ENCODE peak calls at places on chromosomes 7 and 10, in five cellular contexts. I, H, K, P and O are unnamed samples.

GRCh38 chr7:1620835-1621234 is 49.2 kb upstream of the ELFN1 start:
- DNase-seq in K (no peak), H (no peak), I (no peak), P (no peak), O (no peak)

GRCh38 chr10:113842171-113842570 is 11.7 kb downstream of the DCLRE1A start:
- DNase-seq in I (no peak), K (no peak), P (no peak), H (no peak), O (no peak)

GRCh38 chr7:132270517-132270916 is 305.8 kb downstream of the PLXNA4 start:
- DNase-seq in I (no peak), H (peak), P (peak), K (no peak), O (no peak)

GRCh38 chr10:24617771-24618396 is 105.8 kb downstream of the ARHGAP21 start:
- DNase-seq in I (peak), H (peak), P (peak), K (no peak), O (no peak)

GRCh38 chr10:126062132-126063032 is 166.0 kb downstream of the FANK1 start:
- DNase-seq in H (peak), K (peak), P (peak), I (no peak), O (peak)

GRCh38 chr7:24388212-24388611 is 104.2 kb downstream of the NPY start:
- DNase-seq in P (no peak), I (no peak), K (no peak), H (no peak), O (no peak)

GRCh38 chr10:5461914-5462840 is 37.2 kb downstream of the CALML5 start:
- DNase-seq in K (no peak), I (no peak), H (no peak), P (no peak), O (no peak)

GRCh38 chr7:149776305-149776704 is 2.9 kb upstream of the ZNF467 start:
- DNase-seq in P (peak), K (no peak), H (no peak), I (no peak), O (no peak)

GRCh38 chr7:158957921-158958471 is 101.6 kb downstream of the DYNC2I1 start:
- DNase-seq in H (no peak), P (peak), I (peak), K (no peak), O (peak)

GRCh38 chr7:132066776-132067175 is 509.5 kb downstream of the PLXNA4 start:
- DNase-seq in H (peak), P (no peak), I (no peak), K (no peak), O (no peak)

GRCh38 chr7:23539494-23539907 is 7.7 kb upstream of the TRA2A start:
- DNase-seq in H (no peak), P (no peak), K (no peak), I (peak), O (no peak)

GRCh38 chr10:43133196-43133808 is 4.9 kb upstream of the CSGALNACT2 start:
- DNase-seq in P (no peak), H (no peak), K (no peak), I (no peak), O (no peak)

GRCh38 chr10:113585949-113586348 is 33.1 kb downstream of the HABP2 start:
- DNase-seq in H (no peak), I (no peak), K (no peak), P (peak), O (no peak)

GRCh38 chr7:24024276-24024675 is 259.7 kb upstream of the NPY start:
- DNase-seq in P (no peak), I (no peak), K (no peak), H (peak), O (no peak)

GRCh38 chr7:1646957-1647891 is 22.9 kb upstream of the ELFN1 start:
- DNase-seq in P (no peak), I (no peak), H (peak), K (no peak), O (no peak)

GRCh38 chr10:20874261-20874660 is 22.9 kb downstream of the NEBL start:
- DNase-seq in I (no peak), H (no peak), P (no peak), K (no peak), O (no peak)

GRCh38 chr10:20879136-20879535 is 18.0 kb downstream of the NEBL start:
- DNase-seq in K (no peak), H (no peak), P (peak), I (no peak), O (no peak)

GRCh38 chr10:20877986-20878979 is 18.8 kb downstream of the NEBL start:
- DNase-seq in I (no peak), K (no peak), H (peak), P (peak), O (no peak)

GRCh38 chr10:20882091-20882490 is 15.0 kb downstream of the NEBL start:
- DNase-seq in K (no peak), P (no peak), H (no peak), I (no peak), O (no peak)

GRCh38 chr10:20877554-20877953 is 19.6 kb downstream of the NEBL start:
- DNase-seq in P (no peak), H (no peak), I (no peak), K (no peak), O (no peak)
- H3K27ac ChIP-seq in P (peak), H (no peak), I (no peak), K (no peak), O (peak)

GRCh38 chr10:100436255-100436654 is 26.6 kb upstream of the WNT8B start:
- DNase-seq in H (no peak), K (no peak), P (no peak), I (no peak), O (no peak)
- H3K27ac ChIP-seq in H (no peak), K (no peak), P (no peak), I (no peak), O (no peak)

GRCh38 chr7:30913821-30914515 is 2.3 kb downstream of the AQP1 start:
- DNase-seq in H (no peak), I (no peak), K (no peak), P (no peak), O (no peak)
- H3K27ac ChIP-seq in H (peak), I (no peak), K (no peak), P (peak), O (no peak)

DNA sequence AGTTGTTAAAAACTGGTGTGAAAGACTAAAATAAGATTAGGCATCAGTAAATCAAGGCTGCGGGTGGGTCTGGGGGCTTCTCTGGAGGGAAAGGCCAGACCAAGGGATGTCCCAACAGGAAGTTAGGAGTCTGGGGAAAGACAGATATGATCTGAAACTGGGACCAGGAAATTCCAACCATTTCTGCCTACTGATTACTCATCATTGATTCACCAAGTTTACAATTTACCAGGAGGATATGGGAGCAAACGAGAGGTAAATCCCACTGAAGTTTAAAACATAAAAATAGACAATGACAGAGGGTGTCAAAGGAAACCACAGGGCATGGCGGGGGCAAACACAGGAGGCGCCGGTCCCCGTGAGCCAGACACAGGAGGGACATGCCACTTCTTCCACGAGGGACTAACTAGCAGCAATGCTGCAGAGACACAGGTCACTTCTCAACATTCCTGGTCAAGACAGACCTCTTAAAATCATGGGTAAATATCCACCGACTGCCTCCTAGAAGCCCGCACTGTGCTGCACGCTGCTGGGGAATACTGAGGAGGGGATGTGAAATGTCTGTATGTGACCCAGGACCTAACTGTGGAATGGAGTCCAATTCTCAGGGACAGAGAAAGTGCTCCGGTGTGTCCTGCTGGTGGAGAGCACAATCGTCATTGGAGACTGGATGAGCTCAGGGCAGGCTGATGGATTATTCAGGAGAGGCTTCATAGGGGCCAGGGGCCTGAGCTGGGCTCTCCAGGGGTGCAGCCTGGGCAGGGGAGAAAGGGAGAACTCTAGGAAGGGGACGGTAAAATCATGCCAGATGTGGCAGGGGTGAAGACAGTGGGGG is 153.4 kb upstream of the KLF14 start:
- DNase-seq in H (peak), I (no peak), P (peak), K (no peak), O (no peak)
- H3K27ac ChIP-seq in H (peak), I (peak), P (peak), K (peak), O (peak)

GRCh38 chr7:101814996-101815825 is 2.2 kb upstream of the CUX1 start:
- DNase-seq in P (peak), K (no peak), I (peak), H (peak), O (no peak)
- H3K27ac ChIP-seq in P (peak), K (no peak), I (no peak), H (peak), O (peak)

DNA sequence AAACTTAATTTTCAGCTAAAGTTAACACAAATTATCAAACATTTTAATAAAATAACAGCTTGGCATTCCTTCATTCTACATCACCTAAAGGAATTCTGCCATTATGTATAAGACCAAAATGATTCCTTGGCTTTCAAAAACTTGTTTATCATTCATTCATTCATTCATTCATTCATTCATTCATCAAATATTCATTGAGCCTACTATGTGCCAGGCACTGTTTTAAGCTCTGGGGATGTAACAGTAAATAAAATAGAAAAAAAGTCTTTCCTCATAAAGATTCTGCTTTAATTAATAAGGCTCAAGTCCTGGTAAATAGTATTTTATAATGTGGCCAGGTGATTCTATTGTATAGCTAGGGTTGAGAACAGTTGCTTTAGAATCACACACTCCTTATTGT is 127.9 kb downstream of the GPR85 start:
- DNase-seq in H (no peak), P (no peak), K (no peak), I (no peak), O (no peak)
- H3K27ac ChIP-seq in H (no peak), P (no peak), K (no peak), I (no peak), O (no peak)

DNA sequence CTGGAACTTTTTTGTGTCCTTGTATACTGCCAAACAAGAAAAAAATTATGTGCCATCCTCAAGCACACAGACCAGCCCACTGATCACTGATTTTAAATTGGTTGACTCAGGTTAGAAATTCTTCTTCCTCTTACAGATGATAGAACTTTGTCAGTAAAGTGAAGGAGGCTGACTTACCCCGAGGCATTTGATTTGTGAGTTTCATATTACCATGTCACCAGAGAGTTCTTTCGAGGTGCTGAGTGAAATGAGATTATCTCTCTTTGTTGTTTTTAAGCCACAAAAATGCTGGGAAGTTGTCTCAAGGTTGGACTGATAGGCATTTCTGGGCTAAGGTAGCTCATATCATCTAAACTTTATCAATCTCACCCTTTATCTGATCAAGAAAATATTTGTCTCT is 78.8 kb upstream of the FAM180A start:
- DNase-seq in H (no peak), P (peak), K (no peak), I (no peak), O (no peak)
- H3K27ac ChIP-seq in H (no peak), P (no peak), K (no peak), I (no peak), O (no peak)